ENCODE peak calls at places on chromosome 7, in ten cellular contexts. X is NAMALWA; R is GM23248; U is posterior vena cava; Y is fibroblast of lung; F is NCI-H82; G is IMR-90; O is H54; V is Panc1; T is activated naive CD4-positive, alpha-beta T cell. K is an unnamed sample.

GRCh38 chr7:87226495-87226894 is 7.0 kb upstream of the TMEM243 start:
- DNase-seq in X (no peak), R (no peak), U (no peak), Y (no peak), F (no peak), G (no peak), O (no peak), V (no peak), T (no peak), K (no peak)

GRCh38 chr7:50610521-50611277 is 45.5 kb upstream of the DDC start:
- DNase-seq in X (no peak), R (peak; percentile 76), U (no peak), Y (peak; percentile 85), F (no peak), G (peak; percentile 37), O (peak; percentile 59), V (peak; percentile 39), T (no peak), K (peak; percentile 66)

GRCh38 chr7:92306153-92306552 is 60.4 kb downstream of the ANKIB1 start:
- DNase-seq in X (no peak), R (peak; percentile 9), U (no peak), Y (peak; percentile 21), F (peak; percentile 50), G (peak; percentile 11), O (peak; percentile 3), V (no peak), T (no peak), K (peak; percentile 47)

GRCh38 chr7:885893-886625 is 9.7 kb downstream of the GET4 start:
- DNase-seq in X (no peak), R (no peak), U (peak; percentile 67), Y (no peak), F (no peak), G (no peak), O (no peak), V (no peak), T (no peak), K (no peak)

GRCh38 chr7:232571-233455 is 40.4 kb downstream of the FAM20C start:
- DNase-seq in X (no peak), R (peak; percentile 93), U (peak; percentile 86), Y (peak; percentile 79), F (no peak), G (peak; percentile 76), O (peak; percentile 96), V (no peak), T (no peak), K (peak; percentile 69)

GRCh38 chr7:130912910-130913720 is 179.1 kb upstream of the KLF14 start:
- DNase-seq in X (peak; percentile 96), R (peak; percentile 99), U (peak; percentile 93), Y (peak; percentile 99), F (no peak), G (peak; percentile 99), O (peak; percentile 39), V (peak; percentile 100), T (peak; percentile 56), K (peak; percentile 98)

GRCh38 chr7:38831262-38831661 is 77.7 kb downstream of the VPS41 start:
- DNase-seq in X (no peak), R (peak; percentile 56), U (no peak), Y (no peak), F (no peak), G (no peak), O (no peak), V (no peak), T (no peak), K (no peak)

GRCh38 chr7:132434041-132434440 is 142.2 kb downstream of the PLXNA4 start:
- DNase-seq in X (no peak), R (no peak), U (peak; percentile 49), Y (no peak), F (no peak), G (no peak), O (no peak), V (no peak), T (no peak), K (no peak)

GRCh38 chr7:97342512-97342911 is 225.0 kb downstream of the SDHAF3 start:
- DNase-seq in X (no peak), R (no peak), U (no peak), Y (no peak), F (no peak), G (no peak), O (no peak), V (no peak), T (no peak), K (no peak)

GRCh38 chr7:154746551-154746950 is 256.4 kb downstream of the PAXIP1 start:
- DNase-seq in X (no peak), R (no peak), U (no peak), Y (no peak), F (no peak), G (no peak), O (no peak), V (no peak), T (no peak), K (no peak)

GRCh38 chr7:157689269-157690057 is 352.7 kb downstream of the DNAJB6 start:
- DNase-seq in X (no peak), R (no peak), U (peak; percentile 58), Y (peak; percentile 20), F (no peak), G (no peak), O (no peak), V (no peak), T (no peak), K (no peak)

GRCh38 chr7:131183611-131184119 is 144.0 kb upstream of the MKLN1 start:
- DNase-seq in X (no peak), R (peak; percentile 62), U (no peak), Y (peak; percentile 42), F (no peak), G (peak; percentile 15), O (no peak), V (no peak), T (no peak), K (no peak)

GRCh38 chr7:137618748-137619147 is 228.0 kb downstream of the DGKI start:
- DNase-seq in X (no peak), R (no peak), U (no peak), Y (no peak), F (no peak), G (peak; percentile 21), O (no peak), V (no peak), T (no peak), K (no peak)

GRCh38 chr7:4549681-4550080 is 132.4 kb upstream of the FOXK1 start:
- DNase-seq in X (no peak), R (no peak), U (peak; percentile 88), Y (peak; percentile 11), F (no peak), G (no peak), O (no peak), V (no peak), T (no peak), K (no peak)

GRCh38 chr7:3835102-3835501 is 534.0 kb downstream of the SDK1 start:
- DNase-seq in X (no peak), R (no peak), U (no peak), Y (peak; percentile 43), F (no peak), G (no peak), O (peak; percentile 35), V (no peak), T (no peak), K (no peak)

GRCh38 chr7:72465521-72465920 is 53.4 kb upstream of the CALN1 start:
- DNase-seq in X (no peak), R (no peak), U (no peak), Y (no peak), F (no peak), G (no peak), O (no peak), V (no peak), T (no peak), K (no peak)

GRCh38 chr7:25906760-25907159 is 245.2 kb upstream of the NFE2L3 start:
- DNase-seq in X (no peak), R (no peak), U (no peak), Y (no peak), F (no peak), G (no peak), O (no peak), V (no peak), T (no peak), K (no peak)

GRCh38 chr7:75536491-75536890 is 44.4 kb downstream of the SPDYE5 start:
- DNase-seq in X (no peak), R (no peak), U (peak; percentile 25), Y (no peak), F (no peak), G (no peak), O (no peak), V (no peak), T (no peak), K (no peak)

GRCh38 chr7:76260171-76260703 is 42.2 kb upstream of the HSPB1 start:
- DNase-seq in X (peak; percentile 85), R (peak; percentile 55), U (no peak), Y (no peak), F (peak; percentile 67), G (no peak), O (no peak), V (no peak), T (peak; percentile 38), K (peak; percentile 30)

GRCh38 chr7:130298927-130299326 is 6.0 kb downstream of the CPA4 start:
- DNase-seq in X (no peak), R (no peak), U (no peak), Y (no peak), F (no peak), G (no peak), O (no peak), V (no peak), T (no peak), K (no peak)

GRCh38 chr7:131015131-131015954 is 281.3 kb upstream of the KLF14 start:
- DNase-seq in X (no peak), R (peak; percentile 77), U (no peak), Y (peak; percentile 69), F (no peak), G (peak; percentile 73), O (peak; percentile 24), V (no peak), T (no peak), K (peak; percentile 74)

GRCh38 chr7:137734221-137734620 is 112.6 kb downstream of the DGKI start:
- DNase-seq in X (no peak), R (peak; percentile 57), U (no peak), Y (peak; percentile 56), F (no peak), G (peak; percentile 42), O (no peak), V (no peak), T (no peak), K (peak; percentile 33)

GRCh38 chr7:29807179-29807841 is 1.0 kb downstream of the WIPF3 start:
- DNase-seq in X (no peak), R (peak; percentile 41), U (no peak), Y (no peak), F (no peak), G (no peak), O (no peak), V (no peak), T (no peak), K (no peak)

GRCh38 chr7:4667776-4668509 is 14.2 kb upstream of the FOXK1 start:
- DNase-seq in X (no peak), R (peak; percentile 53), U (peak; percentile 50), Y (peak; percentile 98), F (peak; percentile 50), G (peak; percentile 90), O (no peak), V (no peak), T (no peak), K (peak; percentile 66)

GRCh38 chr7:80478683-80479082 is 33.2 kb downstream of the GNAT3 start:
- DNase-seq in X (no peak), R (peak; percentile 83), U (no peak), Y (peak; percentile 82), F (peak; percentile 3), G (peak; percentile 76), O (peak; percentile 6), V (no peak), T (no peak), K (peak; percentile 77)

GRCh38 chr7:116495737-116496136 is 3.8 kb upstream of the CAV2 start:
- DNase-seq in X (no peak), R (peak; percentile 63), U (no peak), Y (no peak), F (no peak), G (peak; percentile 35), O (no peak), V (no peak), T (no peak), K (peak; percentile 72)

GRCh38 chr7:34083440-34083839 is 178.1 kb downstream of the BMPER start:
- DNase-seq in X (no peak), R (no peak), U (no peak), Y (no peak), F (no peak), G (peak; percentile 36), O (no peak), V (no peak), T (no peak), K (no peak)

GRCh38 chr7:31408120-31408729 is 67.7 kb upstream of the NEUROD6 start:
- DNase-seq in X (no peak), R (peak; percentile 40), U (no peak), Y (peak; percentile 89), F (no peak), G (peak; percentile 2), O (peak; percentile 69), V (peak; percentile 67), T (no peak), K (no peak)

K was measured in amniotic epithelial cell.